ENCODE peak calls at places on chromosomes 2 and 18, in four cellular contexts. One of them, this sample, is unnamed.
A peak's percentile ranks its signal among the peaks of the same experiment; 100 is the strongest.

GRCh38 chr2:68880213-68880612 is 9.0 kb upstream of the BMP10 start:
- DNase-seq in mesendoderm: no peak
- DNase-seq in NK-92 treated with Interleukin-12 subunit alpha and Interleukin-12 subunit beta, amount 100 ng/mL, for 24 hours: no peak
- DNase-seq in DMS153: no peak
- DNase-seq in this sample: no peak

GRCh38 chr2:233793465-233794127 is 15.5 kb downstream of the MROH2A start:
- DNase-seq in mesendoderm: no peak
- DNase-seq in DMS153: no peak
- DNase-seq in NK-92 treated with Interleukin-12 subunit alpha and Interleukin-12 subunit beta, amount 100 ng/mL, for 24 hours: no peak
- DNase-seq in this sample: no peak

GRCh38 chr2:205293559-205293958 is 388.7 kb upstream of the NRP2 start:
- DNase-seq in DMS153: no peak
- DNase-seq in NK-92 treated with Interleukin-12 subunit alpha and Interleukin-12 subunit beta, amount 100 ng/mL, for 24 hours: no peak
- DNase-seq in mesendoderm: no peak
- DNase-seq in this sample: no peak

GRCh38 chr2:140892429-140892828 is 1238.4 kb downstream of the LRP1B start:
- DNase-seq in DMS153: no peak
- DNase-seq in NK-92 treated with Interleukin-12 subunit alpha and Interleukin-12 subunit beta, amount 100 ng/mL, for 24 hours: no peak
- DNase-seq in mesendoderm: no peak
- DNase-seq in this sample: no peak

GRCh38 chr2:71469403-71470398 is 16.3 kb downstream of the DYSF start:
- DNase-seq in DMS153: no peak
- DNase-seq in NK-92 treated with Interleukin-12 subunit alpha and Interleukin-12 subunit beta, amount 100 ng/mL, for 24 hours: no peak
- DNase-seq in mesendoderm: peak; percentile 61
- DNase-seq in this sample: no peak

GRCh38 chr18:9066358-9066757 is 36.1 kb upstream of the NDUFV2 start:
- DNase-seq in NK-92 treated with Interleukin-12 subunit alpha and Interleukin-12 subunit beta, amount 100 ng/mL, for 24 hours: no peak
- DNase-seq in DMS153: no peak
- DNase-seq in mesendoderm: no peak
- DNase-seq in this sample: no peak

GRCh38 chr2:239372835-239373234 is 28.0 kb downstream of the HDAC4 start:
- DNase-seq in mesendoderm: no peak
- DNase-seq in DMS153: no peak
- DNase-seq in NK-92 treated with Interleukin-12 subunit alpha and Interleukin-12 subunit beta, amount 100 ng/mL, for 24 hours: no peak
- DNase-seq in this sample: no peak

GRCh38 chr18:9901377-9901776 is 12.4 kb upstream of the VAPA start:
- DNase-seq in mesendoderm: no peak
- DNase-seq in NK-92 treated with Interleukin-12 subunit alpha and Interleukin-12 subunit beta, amount 100 ng/mL, for 24 hours: no peak
- DNase-seq in DMS153: no peak
- DNase-seq in this sample: no peak

GRCh38 chr18:59994357-59994756 is 94.6 kb downstream of the PMAIP1 start:
- DNase-seq in NK-92 treated with Interleukin-12 subunit alpha and Interleukin-12 subunit beta, amount 100 ng/mL, for 24 hours: no peak
- DNase-seq in mesendoderm: peak; percentile 43
- DNase-seq in DMS153: no peak
- DNase-seq in this sample: no peak

GRCh38 chr2:161028581-161028980 is 131.6 kb upstream of the TANK start:
- DNase-seq in mesendoderm: no peak
- DNase-seq in DMS153: no peak
- DNase-seq in NK-92 treated with Interleukin-12 subunit alpha and Interleukin-12 subunit beta, amount 100 ng/mL, for 24 hours: no peak
- DNase-seq in this sample: no peak

GRCh38 chr2:128986867-128987268 is 668.2 kb upstream of the HS6ST1 start:
- DNase-seq in NK-92 treated with Interleukin-12 subunit alpha and Interleukin-12 subunit beta, amount 100 ng/mL, for 24 hours: no peak
- DNase-seq in mesendoderm: no peak
- DNase-seq in DMS153: peak; percentile 10
- DNase-seq in this sample: no peak

GRCh38 chr2:64594563-64594989 is 59.1 kb downstream of the SERTAD2 start:
- DNase-seq in DMS153: no peak
- DNase-seq in mesendoderm: no peak
- DNase-seq in NK-92 treated with Interleukin-12 subunit alpha and Interleukin-12 subunit beta, amount 100 ng/mL, for 24 hours: no peak
- DNase-seq in this sample: no peak

GRCh38 chr2:71923887-71924533 is 223.7 kb downstream of the CYP26B1 start:
- DNase-seq in DMS153: peak; percentile 64
- DNase-seq in NK-92 treated with Interleukin-12 subunit alpha and Interleukin-12 subunit beta, amount 100 ng/mL, for 24 hours: peak; percentile 38
- DNase-seq in mesendoderm: peak; percentile 92
- DNase-seq in this sample: peak; percentile 33